ENCODE peak calls at places on chromosomes 1 and 21, in eight cellular contexts. One of them, this sample, is unnamed.

GRCh38 chr1:227192163-227192562 is 126.1 kb downstream of the CDC42BPA start:
- DNase-seq in uterus: peak; percentile 17
- DNase-seq in heart left ventricle: no peak
- DNase-seq in tibial nerve: no peak
- DNase-seq in esophagus muscularis mucosa: no peak
- DNase-seq in stomach: peak; percentile 36
- DNase-seq in ovary: no peak
- DNase-seq in HCT116: no peak
- DNase-seq in this sample: no peak

GRCh38 chr1:156896490-156897033 is 3.0 kb downstream of the PEAR1 start:
- DNase-seq in uterus: peak; percentile 68
- DNase-seq in heart left ventricle: no peak
- DNase-seq in tibial nerve: no peak
- DNase-seq in esophagus muscularis mucosa: no peak
- DNase-seq in stomach: no peak
- DNase-seq in ovary: peak; percentile 65
- DNase-seq in HCT116: peak; percentile 46
- DNase-seq in this sample: no peak

GRCh38 chr1:6445062-6445763 is 20.6 kb downstream of the ESPN start:
- DNase-seq in uterus: no peak
- DNase-seq in heart left ventricle: no peak
- DNase-seq in tibial nerve: no peak
- DNase-seq in esophagus muscularis mucosa: no peak
- DNase-seq in stomach: peak; percentile 80
- DNase-seq in ovary: no peak
- DNase-seq in HCT116: no peak
- DNase-seq in this sample: peak; percentile 54

GRCh38 chr1:1470626-1471388 is 758 bp upstream of the ATAD3B start:
- DNase-seq in uterus: no peak
- DNase-seq in heart left ventricle: no peak
- DNase-seq in tibial nerve: no peak
- DNase-seq in esophagus muscularis mucosa: no peak
- DNase-seq in stomach: no peak
- DNase-seq in ovary: no peak
- DNase-seq in HCT116: no peak
- DNase-seq in this sample: no peak

GRCh38 chr1:206029484-206029883 is 5.8 kb upstream of the CTSE start:
- DNase-seq in uterus: peak; percentile 64
- DNase-seq in heart left ventricle: no peak
- DNase-seq in tibial nerve: peak; percentile 21
- DNase-seq in esophagus muscularis mucosa: no peak
- DNase-seq in stomach: no peak
- DNase-seq in ovary: peak; percentile 84
- DNase-seq in HCT116: no peak
- DNase-seq in this sample: peak; percentile 81

GRCh38 chr1:25806418-25806817 is 6.4 kb downstream of the SELENON start:
- DNase-seq in uterus: peak; percentile 55
- DNase-seq in heart left ventricle: peak; percentile 43
- DNase-seq in tibial nerve: no peak
- DNase-seq in esophagus muscularis mucosa: no peak
- DNase-seq in stomach: no peak
- DNase-seq in ovary: peak; percentile 73
- DNase-seq in HCT116: no peak
- DNase-seq in this sample: no peak

GRCh38 chr1:160981584-160982411 is 27.2 kb upstream of the ITLN2 start:
- DNase-seq in uterus: no peak
- DNase-seq in heart left ventricle: no peak
- DNase-seq in tibial nerve: no peak
- DNase-seq in esophagus muscularis mucosa: no peak
- DNase-seq in stomach: peak; percentile 24
- DNase-seq in ovary: no peak
- DNase-seq in HCT116: no peak
- DNase-seq in this sample: no peak

GRCh38 chr1:112707217-112708001 is 482 bp upstream of the RHOC start:
- DNase-seq in uterus: peak; percentile 92
- DNase-seq in heart left ventricle: peak; percentile 92
- DNase-seq in tibial nerve: peak; percentile 82
- DNase-seq in esophagus muscularis mucosa: peak; percentile 97
- DNase-seq in stomach: peak; percentile 89
- DNase-seq in ovary: peak; percentile 93
- DNase-seq in HCT116: peak; percentile 75
- DNase-seq in this sample: peak; percentile 95

GRCh38 chr1:67377253-67377652 is 52.9 kb downstream of the SERBP1 start:
- DNase-seq in uterus: no peak
- DNase-seq in heart left ventricle: no peak
- DNase-seq in tibial nerve: no peak
- DNase-seq in esophagus muscularis mucosa: no peak
- DNase-seq in stomach: no peak
- DNase-seq in ovary: no peak
- DNase-seq in HCT116: no peak
- DNase-seq in this sample: no peak

GRCh38 chr1:24966724-24967346 is 36.8 kb upstream of the RUNX3 start:
- DNase-seq in uterus: no peak
- DNase-seq in heart left ventricle: no peak
- DNase-seq in tibial nerve: no peak
- DNase-seq in esophagus muscularis mucosa: no peak
- DNase-seq in stomach: no peak
- DNase-seq in ovary: no peak
- DNase-seq in HCT116: peak; percentile 48
- DNase-seq in this sample: peak; percentile 62

GRCh38 chr1:8342325-8342724 is 24.4 kb downstream of the SLC45A1 start:
- DNase-seq in uterus: no peak
- DNase-seq in heart left ventricle: no peak
- DNase-seq in tibial nerve: no peak
- DNase-seq in esophagus muscularis mucosa: no peak
- DNase-seq in stomach: no peak
- DNase-seq in ovary: peak; percentile 45
- DNase-seq in HCT116: no peak
- DNase-seq in this sample: no peak

GRCh38 chr1:76583237-76583868 is 283.9 kb upstream of the ST6GALNAC5 start:
- DNase-seq in uterus: no peak
- DNase-seq in heart left ventricle: no peak
- DNase-seq in tibial nerve: no peak
- DNase-seq in esophagus muscularis mucosa: no peak
- DNase-seq in stomach: no peak
- DNase-seq in ovary: no peak
- DNase-seq in HCT116: no peak
- DNase-seq in this sample: no peak

GRCh38 chr1:17306407-17306806 is 1.6 kb upstream of the PADI4 start:
- DNase-seq in uterus: no peak
- DNase-seq in heart left ventricle: no peak
- DNase-seq in tibial nerve: no peak
- DNase-seq in esophagus muscularis mucosa: no peak
- DNase-seq in stomach: no peak
- DNase-seq in ovary: no peak
- DNase-seq in HCT116: no peak
- DNase-seq in this sample: no peak

GRCh38 chr21:43663033-43663432 is 3.7 kb downstream of the RRP1B start:
- DNase-seq in uterus: no peak
- DNase-seq in heart left ventricle: no peak
- DNase-seq in tibial nerve: no peak
- DNase-seq in esophagus muscularis mucosa: no peak
- DNase-seq in stomach: no peak
- DNase-seq in ovary: no peak
- DNase-seq in HCT116: no peak
- DNase-seq in this sample: no peak

GRCh38 chr1:100622037-100622436 is 84.1 kb downstream of the GPR88 start:
- DNase-seq in uterus: peak; percentile 43
- DNase-seq in heart left ventricle: no peak
- DNase-seq in tibial nerve: no peak
- DNase-seq in esophagus muscularis mucosa: no peak
- DNase-seq in stomach: no peak
- DNase-seq in ovary: no peak
- DNase-seq in HCT116: peak; percentile 16
- DNase-seq in this sample: no peak

GRCh38 chr1:59076612-59077011 is 220.3 kb upstream of the FGGY start:
- DNase-seq in uterus: no peak
- DNase-seq in heart left ventricle: no peak
- DNase-seq in tibial nerve: no peak
- DNase-seq in esophagus muscularis mucosa: no peak
- DNase-seq in stomach: no peak
- DNase-seq in ovary: no peak
- DNase-seq in HCT116: no peak
- DNase-seq in this sample: no peak

GRCh38 chr1:119318466-119319309 is 49.9 kb upstream of the HAO2 start:
- DNase-seq in uterus: no peak
- DNase-seq in heart left ventricle: no peak
- DNase-seq in tibial nerve: no peak
- DNase-seq in esophagus muscularis mucosa: no peak
- DNase-seq in stomach: no peak
- DNase-seq in ovary: no peak
- DNase-seq in HCT116: no peak
- DNase-seq in this sample: no peak

GRCh38 chr1:116314305-116314919 is 58.6 kb upstream of the ATP1A1 start:
- DNase-seq in uterus: no peak
- DNase-seq in heart left ventricle: no peak
- DNase-seq in tibial nerve: no peak
- DNase-seq in esophagus muscularis mucosa: peak; percentile 34
- DNase-seq in stomach: no peak
- DNase-seq in ovary: no peak
- DNase-seq in HCT116: no peak
- DNase-seq in this sample: peak; percentile 44
- H3K4me1 ChIP-seq in uterus: no peaks in the 10 kb centered on the region
- H3K4me1 ChIP-seq in heart left ventricle: no peaks in the 10 kb centered on the region
- H3K4me1 ChIP-seq in tibial nerve: no peaks in the 10 kb centered on the region
- H3K4me1 ChIP-seq in esophagus muscularis mucosa: no peaks in the 10 kb centered on the region
- H3K4me1 ChIP-seq in stomach: peaks cover 30% of the 10 kb centered on the region
- H3K4me1 ChIP-seq in ovary: no peaks in the 10 kb centered on the region
- H3K4me1 ChIP-seq in HCT116: peaks cover 16% of the 10 kb centered on the region
- H3K4me1 ChIP-seq in this sample: peaks cover 14% of the 10 kb centered on the region

GRCh38 chr21:36129219-36129618 is 5.7 kb upstream of the CBR3 start:
- DNase-seq in uterus: no peak
- DNase-seq in heart left ventricle: no peak
- DNase-seq in tibial nerve: no peak
- DNase-seq in esophagus muscularis mucosa: no peak
- DNase-seq in stomach: no peak
- DNase-seq in ovary: no peak
- DNase-seq in HCT116: no peak
- DNase-seq in this sample: no peak

GRCh38 chr21:36132691-36133090 is 2.2 kb upstream of the CBR3 start:
- DNase-seq in uterus: peak; percentile 14
- DNase-seq in heart left ventricle: no peak
- DNase-seq in tibial nerve: no peak
- DNase-seq in esophagus muscularis mucosa: no peak
- DNase-seq in stomach: no peak
- DNase-seq in ovary: no peak
- DNase-seq in HCT116: no peak
- DNase-seq in this sample: no peak

GRCh38 chr21:36135391-36136094 is 664 bp downstream of the CBR3 start:
- DNase-seq in uterus: peak; percentile 69
- DNase-seq in heart left ventricle: peak; percentile 82
- DNase-seq in tibial nerve: peak; percentile 75
- DNase-seq in esophagus muscularis mucosa: peak; percentile 95
- DNase-seq in stomach: peak; percentile 55
- DNase-seq in ovary: peak; percentile 76
- DNase-seq in HCT116: no peak
- DNase-seq in this sample: peak; percentile 68

DNA sequence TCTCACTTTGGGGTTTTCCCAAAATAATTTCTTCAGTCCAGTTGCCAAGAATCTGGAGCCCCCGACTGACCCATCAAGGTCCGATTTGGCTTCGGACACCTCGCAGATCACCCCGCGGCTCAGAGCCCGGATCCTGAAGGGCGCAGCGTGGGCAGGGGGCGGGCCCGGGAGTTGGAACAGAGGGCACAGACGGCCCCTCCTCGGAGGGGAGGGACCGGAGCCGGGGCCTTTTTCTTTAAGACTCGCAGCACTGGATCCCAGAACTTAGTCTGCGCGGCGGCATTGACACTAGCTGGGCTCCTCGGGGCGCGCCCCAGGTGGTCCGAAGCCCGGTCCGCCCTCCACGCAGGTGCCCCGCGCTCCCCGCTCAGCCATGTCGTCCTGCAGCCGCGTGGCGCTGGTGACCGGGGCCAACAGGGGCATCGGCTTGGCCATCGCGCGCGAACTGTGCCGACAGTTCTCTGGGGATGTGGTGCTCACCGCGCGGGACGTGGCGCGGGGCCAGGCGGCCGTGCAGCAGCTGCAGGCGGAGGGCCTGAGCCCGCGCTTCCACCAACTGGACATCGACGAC is at the start of gene CBR3:
- DNase-seq in uterus: peak; percentile 76
- DNase-seq in heart left ventricle: peak; percentile 67
- DNase-seq in tibial nerve: peak; percentile 66
- DNase-seq in esophagus muscularis mucosa: no peak
- DNase-seq in stomach: peak; percentile 48
- DNase-seq in ovary: peak; percentile 77
- DNase-seq in HCT116: no peak
- DNase-seq in this sample: peak; percentile 92
- TF ChIP-seq POLR2A in uterus: no peak
- TF ChIP-seq POLR2A in heart left ventricle: no peak
- TF ChIP-seq POLR2A in tibial nerve: peak; percentile 63
- TF ChIP-seq POLR2A in esophagus muscularis mucosa: no peak
- TF ChIP-seq POLR2A in stomach: no peak
- TF ChIP-seq POLR2A in ovary: no peak
- TF ChIP-seq POLR2A in HCT116: no peak
- TF ChIP-seq POLR2A in this sample: no peak

GRCh38 chr1:113899101-113899500 is 5.5 kb downstream of the AP4B1 start:
- DNase-seq in uterus: no peak
- DNase-seq in heart left ventricle: no peak
- DNase-seq in tibial nerve: no peak
- DNase-seq in esophagus muscularis mucosa: no peak
- DNase-seq in stomach: no peak
- DNase-seq in ovary: no peak
- DNase-seq in HCT116: no peak
- DNase-seq in this sample: no peak

GRCh38 chr1:113901171-113901570 is 3.4 kb downstream of the AP4B1 start:
- DNase-seq in uterus: no peak
- DNase-seq in heart left ventricle: no peak
- DNase-seq in tibial nerve: no peak
- DNase-seq in esophagus muscularis mucosa: no peak
- DNase-seq in stomach: no peak
- DNase-seq in ovary: no peak
- DNase-seq in HCT116: no peak
- DNase-seq in this sample: no peak

GRCh38 chr1:113895084-113895483 is 7.7 kb upstream of the BCL2L15 start:
- DNase-seq in uterus: no peak
- DNase-seq in heart left ventricle: no peak
- DNase-seq in tibial nerve: no peak
- DNase-seq in esophagus muscularis mucosa: no peak
- DNase-seq in stomach: no peak
- DNase-seq in ovary: no peak
- DNase-seq in HCT116: no peak
- DNase-seq in this sample: no peak

GRCh38 chr1:113895961-113896360 is 8.6 kb upstream of the BCL2L15 start:
- DNase-seq in uterus: no peak
- DNase-seq in heart left ventricle: no peak
- DNase-seq in tibial nerve: no peak
- DNase-seq in esophagus muscularis mucosa: no peak
- DNase-seq in stomach: no peak
- DNase-seq in ovary: no peak
- DNase-seq in HCT116: no peak
- DNase-seq in this sample: no peak

GRCh38 chr1:113898243-113898814 is 6.3 kb downstream of the AP4B1 start:
- DNase-seq in uterus: no peak
- DNase-seq in heart left ventricle: no peak
- DNase-seq in tibial nerve: no peak
- DNase-seq in esophagus muscularis mucosa: no peak
- DNase-seq in stomach: no peak
- DNase-seq in ovary: no peak
- DNase-seq in HCT116: no peak
- DNase-seq in this sample: no peak
- H3K4me1 ChIP-seq in uterus: peaks cover 2% of the 10 kb centered on the region
- H3K4me1 ChIP-seq in heart left ventricle: peaks cover under 1% of the 10 kb centered on the region
- H3K4me1 ChIP-seq in tibial nerve: peaks cover 2% of the 10 kb centered on the region
- H3K4me1 ChIP-seq in esophagus muscularis mucosa: peaks cover 6% of the 10 kb centered on the region
- H3K4me1 ChIP-seq in stomach: peaks cover 17% of the 10 kb centered on the region
- H3K4me1 ChIP-seq in ovary: no peaks in the 10 kb centered on the region
- H3K4me1 ChIP-seq in HCT116: peaks cover under 1% of the 10 kb centered on the region
- H3K4me1 ChIP-seq in this sample: peaks cover 15% of the 10 kb centered on the region

GRCh38 chr21:41526478-41527087 is 18.6 kb upstream of the TMPRSS2 start:
- DNase-seq in uterus: no peak
- DNase-seq in heart left ventricle: no peak
- DNase-seq in tibial nerve: no peak
- DNase-seq in esophagus muscularis mucosa: no peak
- DNase-seq in stomach: peak; percentile 70
- DNase-seq in ovary: no peak
- DNase-seq in HCT116: no peak
- DNase-seq in this sample: no peak
- TF ChIP-seq POLR2A in uterus: no peak
- TF ChIP-seq POLR2A in heart left ventricle: no peak
- TF ChIP-seq POLR2A in tibial nerve: no peak
- TF ChIP-seq POLR2A in esophagus muscularis mucosa: no peak
- TF ChIP-seq POLR2A in stomach: no peak
- TF ChIP-seq POLR2A in ovary: no peak
- TF ChIP-seq POLR2A in HCT116: no peak
- TF ChIP-seq POLR2A in this sample: no peak

This sample was measured in upper lobe of left lung.